ENCODE peak calls at places on chromosomes 11 and 22, in four cellular contexts. One of them, this sample, is unnamed.

GRCh38 chr11:124863137-124863825 is 2.0 kb upstream of the ROBO3 start:
- DNase-seq in H1: no peak
- DNase-seq in K562: no peak
- DNase-seq in HepG2: peak
- DNase-seq in this sample: no peak

GRCh38 chr11:69403556-69404215 is 77.8 kb upstream of the LINC01488 start:
- DNase-seq in H1: no peak
- DNase-seq in HepG2: no peak
- DNase-seq in K562: no peak
- DNase-seq in this sample: no peak

GRCh38 chr11:1842149-1843097 is 3.6 kb downstream of the TNNI2 start:
- DNase-seq in K562: no peak
- DNase-seq in H1: no peak
- DNase-seq in HepG2: peak
- DNase-seq in this sample: no peak

GRCh38 chr11:19777032-19777341 is 64.3 kb downstream of the NAV2 start:
- DNase-seq in K562: no peak
- DNase-seq in H1: no peak
- DNase-seq in HepG2: no peak
- DNase-seq in this sample: no peak

GRCh38 chr11:66881436-66881835 is 24.6 kb downstream of the LRFN4 start:
- DNase-seq in H1: no peak
- DNase-seq in HepG2: no peak
- DNase-seq in K562: no peak
- DNase-seq in this sample: no peak

GRCh38 chr11:14672635-14673034 is 29.0 kb downstream of the PDE3B start:
- DNase-seq in H1: no peak
- DNase-seq in K562: no peak
- DNase-seq in HepG2: no peak
- DNase-seq in this sample: no peak

GRCh38 chr11:11545285-11546275 is 76.2 kb downstream of the GALNT18 start:
- DNase-seq in K562: no peak
- DNase-seq in H1: no peak
- DNase-seq in HepG2: no peak
- DNase-seq in this sample: no peak

GRCh38 chr11:4983851-4984250 is 10.8 kb upstream of the OR51L1 start:
- DNase-seq in H1: no peak
- DNase-seq in HepG2: no peak
- DNase-seq in K562: no peak
- DNase-seq in this sample: no peak

GRCh38 chr11:13128381-13128780 is 119.3 kb downstream of the RASSF10 start:
- DNase-seq in K562: no peak
- DNase-seq in HepG2: no peak
- DNase-seq in H1: no peak
- DNase-seq in this sample: no peak

GRCh38 chr22:38882480-38882879 is 10.5 kb upstream of the CBX6 start:
- DNase-seq in HepG2: no peak
- DNase-seq in K562: no peak
- DNase-seq in H1: no peak
- DNase-seq in this sample: no peak

GRCh38 chr11:128318856-128319474 is 268.4 kb downstream of the ETS1 start:
- DNase-seq in H1: no peak
- DNase-seq in HepG2: no peak
- DNase-seq in K562: no peak
- DNase-seq in this sample: peak

GRCh38 chr11:64888761-64889511 is 10.5 kb upstream of the EHD1 start:
- DNase-seq in HepG2: peak
- DNase-seq in K562: peak
- DNase-seq in H1: no peak
- DNase-seq in this sample: no peak

GRCh38 chr11:113574586-113574985 is 99.4 kb upstream of the DRD2 start:
- DNase-seq in HepG2: no peak
- DNase-seq in K562: no peak
- DNase-seq in H1: no peak
- DNase-seq in this sample: no peak

GRCh38 chr11:33532257-33532656 is 168.4 kb downstream of the C11orf91 start:
- DNase-seq in HepG2: no peak
- DNase-seq in K562: peak
- DNase-seq in H1: no peak
- DNase-seq in this sample: no peak

GRCh38 chr11:111855506-111855905 is 15.9 kb downstream of the ALG9 start:
- DNase-seq in H1: no peak
- DNase-seq in K562: no peak
- DNase-seq in HepG2: no peak
- DNase-seq in this sample: no peak

GRCh38 chr11:122724520-122724919 is 69.0 kb downstream of the UBASH3B start:
- DNase-seq in K562: no peak
- DNase-seq in HepG2: no peak
- DNase-seq in H1: no peak
- DNase-seq in this sample: peak

GRCh38 chr11:35168606-35169200 is 29.7 kb downstream of the CD44 start:
- DNase-seq in H1: no peak
- DNase-seq in HepG2: no peak
- DNase-seq in K562: no peak
- DNase-seq in this sample: no peak

GRCh38 chr11:6473481-6474422 is at the start of gene TRIM3:
- DNase-seq in K562: peak
- DNase-seq in H1: peak
- DNase-seq in HepG2: peak
- DNase-seq in this sample: peak

GRCh38 chr11:111631666-111632039 is 29.4 kb downstream of the SIK2 start:
- DNase-seq in H1: no peak
- DNase-seq in HepG2: peak
- DNase-seq in K562: no peak
- DNase-seq in this sample: peak

GRCh38 chr22:27670701-27671412 is 130.7 kb downstream of the MN1 start:
- DNase-seq in H1: peak
- DNase-seq in K562: peak
- DNase-seq in HepG2: peak
- DNase-seq in this sample: peak

GRCh38 chr11:128745296-128746183 is 51.7 kb downstream of the FLI1 start:
- DNase-seq in K562: no peak
- DNase-seq in HepG2: no peak
- DNase-seq in H1: no peak
- DNase-seq in this sample: peak

GRCh38 chr22:25282671-25283561 is 63.5 kb downstream of the CRYBB2 start:
- DNase-seq in H1: no peak
- DNase-seq in HepG2: no peak
- DNase-seq in K562: no peak
- DNase-seq in this sample: no peak

GRCh38 chr11:17020831-17021230 is 6.6 kb upstream of the PLEKHA7 start:
- DNase-seq in K562: no peak
- DNase-seq in HepG2: no peak
- DNase-seq in H1: no peak
- DNase-seq in this sample: no peak

GRCh38 chr11:17024924-17025323 is 10.7 kb upstream of the PLEKHA7 start:
- DNase-seq in H1: no peak
- DNase-seq in HepG2: no peak
- DNase-seq in K562: no peak
- DNase-seq in this sample: no peak

GRCh38 chr11:17019231-17019630 is 5.0 kb upstream of the PLEKHA7 start:
- DNase-seq in K562: no peak
- DNase-seq in HepG2: no peak
- DNase-seq in H1: no peak
- DNase-seq in this sample: no peak

GRCh38 chr11:17026487-17027082 is 12.4 kb upstream of the PLEKHA7 start:
- DNase-seq in H1: no peak
- DNase-seq in K562: no peak
- DNase-seq in HepG2: no peak
- DNase-seq in this sample: no peak

DNA sequence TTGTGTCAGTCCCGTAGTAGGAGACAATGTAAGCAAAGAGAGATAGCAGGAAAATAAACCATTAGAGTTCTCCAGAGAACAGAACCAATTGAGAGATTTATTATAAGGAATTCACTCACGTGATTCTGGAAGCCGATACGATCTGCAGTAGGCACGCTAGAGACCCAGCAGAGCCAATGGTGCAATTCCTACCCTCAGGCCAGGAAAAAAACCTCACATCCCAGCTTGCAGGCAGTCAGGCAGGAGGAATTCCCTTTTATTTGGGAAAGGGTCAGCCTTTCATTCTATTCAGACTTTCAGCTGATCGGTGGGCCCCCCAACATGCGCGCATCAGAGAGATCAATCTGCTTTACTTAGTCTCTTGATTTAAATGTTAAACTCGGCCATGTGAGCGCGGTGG is 7.3 kb upstream of the PLEKHA7 start:
- DNase-seq in H1: no peak
- DNase-seq in K562: no peak
- DNase-seq in HepG2: no peak
- DNase-seq in this sample: no peak
- TF ChIP-seq JUN in H1: no peak
- TF ChIP-seq JUN in K562: no peak
- TF ChIP-seq JUN in HepG2: no peak
- TF ChIP-seq JUN in this sample: no peak

GRCh38 chr22:43833286-43834240 is 21.5 kb upstream of the EFCAB6 start:
- DNase-seq in H1: no peak
- DNase-seq in K562: no peak
- DNase-seq in HepG2: no peak
- DNase-seq in this sample: no peak
- TF ChIP-seq EZH2 in H1: no peak
- TF ChIP-seq EZH2 in K562: no peak
- TF ChIP-seq EZH2 in HepG2: no peak
- TF ChIP-seq EZH2 in this sample: no peak

DNA sequence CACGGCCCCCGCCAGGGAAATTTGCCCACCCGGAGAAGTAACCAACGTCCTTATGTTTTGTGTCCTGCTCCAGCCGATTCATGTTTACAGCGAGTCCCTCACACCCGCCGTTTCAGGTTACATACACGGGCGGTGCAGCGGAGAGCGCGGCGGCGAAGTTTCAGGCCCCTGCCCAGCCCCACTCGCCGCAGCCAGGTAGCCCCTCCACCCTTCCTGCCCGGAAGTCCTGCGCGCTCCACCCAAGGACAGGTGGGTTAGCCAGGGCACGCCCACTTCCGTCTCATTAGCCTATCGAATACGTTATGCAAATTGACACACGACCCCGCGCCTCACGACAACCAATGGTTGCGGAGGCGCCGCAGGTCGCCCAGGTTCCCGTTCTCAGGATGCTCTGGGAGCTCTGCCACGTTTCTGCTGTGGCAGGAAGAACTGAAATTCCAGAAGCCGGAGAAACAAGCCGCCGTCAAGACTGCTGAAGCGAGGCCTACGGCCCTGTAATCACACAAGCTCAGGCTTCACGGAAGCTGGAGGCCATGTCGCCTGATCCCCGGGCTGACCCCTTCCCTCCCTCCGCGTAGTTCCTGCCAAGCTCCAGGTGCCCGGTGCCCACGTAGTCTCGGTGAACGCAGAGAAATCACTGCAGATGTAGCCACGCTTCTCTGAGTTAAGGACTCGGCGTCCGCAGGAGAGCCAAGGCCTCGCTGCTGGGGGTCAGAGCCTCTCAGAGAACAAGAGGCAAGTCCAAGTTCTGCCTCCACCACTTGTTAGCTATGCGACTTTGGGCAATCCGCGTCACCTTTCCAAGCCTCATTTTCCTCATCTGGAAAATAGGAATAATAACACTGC is 22.4 kb upstream of the MYH9 start:
- DNase-seq in HepG2: peak
- DNase-seq in H1: peak
- DNase-seq in K562: no peak
- DNase-seq in this sample: peak
- H2AFZ ChIP-seq in HepG2: no peak
- H2AFZ ChIP-seq in H1: no peak
- H2AFZ ChIP-seq in K562: no peak
- H2AFZ ChIP-seq in this sample: peak

GRCh38 chr22:30261134-30261533 is 5.5 kb downstream of the OSM start:
- DNase-seq in H1: no peak
- DNase-seq in K562: no peak
- DNase-seq in HepG2: peak
- DNase-seq in this sample: no peak
- TF ChIP-seq JUN in H1: no peak
- TF ChIP-seq JUN in K562: no peak
- TF ChIP-seq JUN in HepG2: no peak
- TF ChIP-seq JUN in this sample: no peak

GRCh38 chr11:43942651-43943356 is 367 bp downstream of the C11orf96 start:
- DNase-seq in HepG2: no peak
- DNase-seq in H1: no peak
- DNase-seq in K562: peak
- DNase-seq in this sample: peak
- TF ChIP-seq EZH2 in HepG2: no peak
- TF ChIP-seq EZH2 in H1: peak
- TF ChIP-seq EZH2 in K562: no peak
- TF ChIP-seq EZH2 in this sample: no peak

GRCh38 chr11:76240143-76240505 is 33.8 kb upstream of the WNT11 start:
- DNase-seq in K562: no peak
- DNase-seq in H1: no peak
- DNase-seq in HepG2: no peak
- DNase-seq in this sample: no peak

GRCh38 chr11:76237914-76238313 is 31.6 kb upstream of the WNT11 start:
- DNase-seq in HepG2: peak
- DNase-seq in K562: peak
- DNase-seq in H1: no peak
- DNase-seq in this sample: peak

GRCh38 chr11:76239483-76240142 is 33.3 kb upstream of the WNT11 start:
- DNase-seq in HepG2: peak
- DNase-seq in K562: no peak
- DNase-seq in H1: no peak
- DNase-seq in this sample: no peak

GRCh38 chr11:76237041-76237649 is 30.8 kb upstream of the WNT11 start:
- DNase-seq in HepG2: no peak
- DNase-seq in K562: no peak
- DNase-seq in H1: no peak
- DNase-seq in this sample: no peak

GRCh38 chr11:76238551-76238950 is 32.2 kb upstream of the WNT11 start:
- DNase-seq in HepG2: no peak
- DNase-seq in K562: no peak
- DNase-seq in H1: no peak
- DNase-seq in this sample: no peak
- H2AFZ ChIP-seq in HepG2: no peak
- H2AFZ ChIP-seq in K562: no peak
- H2AFZ ChIP-seq in H1: no peak
- H2AFZ ChIP-seq in this sample: no peak

GRCh38 chr11:60634151-60634550 is 65.3 kb upstream of the MS4A8 start:
- DNase-seq in HepG2: no peak
- DNase-seq in K562: peak
- DNase-seq in H1: no peak
- DNase-seq in this sample: peak
- TF ChIP-seq JUN in HepG2: no peak
- TF ChIP-seq JUN in K562: no peak
- TF ChIP-seq JUN in H1: no peak
- TF ChIP-seq JUN in this sample: no peak